ENCODE peak calls at places on chromosomes 7 and 10, in seven cellular contexts. Z, X, S, M, Q, T and E are unnamed samples.

GRCh38 chr10:3143791-3144434 is 28.7 kb downstream of the PITRM1 start:
- DNase-seq in Z (no peak), X (no peak), S (no peak), M (no peak), Q (no peak), T (no peak), E (no peak)

GRCh38 chr7:10908600-10908999 is 65.1 kb upstream of the PHF14 start:
- DNase-seq in Z (no peak), X (no peak), S (peak), M (no peak), Q (no peak), T (no peak), E (no peak)

GRCh38 chr10:16049050-16049449 is 188.7 kb upstream of the MINDY3 start:
- DNase-seq in Z (no peak), X (no peak), S (peak), M (no peak), Q (no peak), T (no peak), E (no peak)

GRCh38 chr10:124996127-124996853 is 54.4 kb downstream of the ZRANB1 start:
- DNase-seq in Z (no peak), X (no peak), S (no peak), M (no peak), Q (no peak), T (no peak), E (no peak)

GRCh38 chr7:137648166-137648565 is 198.6 kb downstream of the DGKI start:
- DNase-seq in Z (no peak), X (no peak), S (no peak), M (no peak), Q (no peak), T (no peak), E (no peak)

GRCh38 chr10:100612601-100613595 is 77.2 kb downstream of the HIF1AN start:
- DNase-seq in Z (no peak), X (no peak), S (no peak), M (no peak), Q (no peak), T (no peak), E (no peak)

GRCh38 chr7:19728731-19729130 is 19.9 kb upstream of the POLR1F start:
- DNase-seq in Z (no peak), X (no peak), S (no peak), M (no peak), Q (no peak), T (no peak), E (no peak)

GRCh38 chr7:141700291-141700847 is 1.6 kb downstream of the DENND11 start:
- DNase-seq in Z (no peak), X (no peak), S (no peak), M (no peak), Q (no peak), T (no peak), E (no peak)

GRCh38 chr7:116588641-116589594 is 64.1 kb downstream of the CAV1 start:
- DNase-seq in Z (peak), X (no peak), S (peak), M (peak), Q (peak), T (peak), E (no peak)

GRCh38 chr10:50398823-50399222 is 147.5 kb upstream of the ASAH2 start:
- DNase-seq in Z (no peak), X (no peak), S (no peak), M (no peak), Q (no peak), T (no peak), E (no peak)

GRCh38 chr7:131878777-131879176 is 322.3 kb upstream of the PODXL start:
- DNase-seq in Z (no peak), X (no peak), S (no peak), M (no peak), Q (no peak), T (no peak), E (no peak)

GRCh38 chr10:62058896-62059423 is 157.5 kb downstream of the ARID5B start:
- DNase-seq in Z (no peak), X (no peak), S (no peak), M (no peak), Q (no peak), T (no peak), E (no peak)

GRCh38 chr7:491958-492713 is 27.5 kb downstream of the PDGFA start:
- DNase-seq in Z (no peak), X (peak), S (no peak), M (no peak), Q (no peak), T (no peak), E (no peak)

GRCh38 chr10:12656518-12657142 is 307.3 kb downstream of the CAMK1D start:
- DNase-seq in Z (peak), X (no peak), S (peak), M (peak), Q (peak), T (peak), E (peak)

GRCh38 chr10:125007436-125007835 is 65.5 kb downstream of the ZRANB1 start:
- DNase-seq in Z (no peak), X (no peak), S (no peak), M (no peak), Q (no peak), T (no peak), E (no peak)

GRCh38 chr10:100184426-100185219 is 1.2 kb downstream of the ERLIN1 start:
- DNase-seq in Z (no peak), X (no peak), S (peak), M (peak), Q (peak), T (peak), E (no peak)

GRCh38 chr7:121032645-121033460 is 44.3 kb downstream of the CPED1 start:
- DNase-seq in Z (no peak), X (no peak), S (no peak), M (no peak), Q (peak), T (peak), E (no peak)

GRCh38 chr7:82542665-82543064 is 99.1 kb upstream of the CACNA2D1 start:
- DNase-seq in Z (peak), X (no peak), S (no peak), M (no peak), Q (peak), T (peak), E (peak)

GRCh38 chr7:86978804-86979506 is 80.5 kb downstream of the ELAPOR2 start:
- DNase-seq in Z (no peak), X (no peak), S (no peak), M (no peak), Q (no peak), T (no peak), E (no peak)

GRCh38 chr10:59350558-59350957 is 11.8 kb downstream of the FAM13C start:
- DNase-seq in Z (no peak), X (no peak), S (no peak), M (no peak), Q (no peak), T (no peak), E (no peak)

GRCh38 chr7:45221896-45222604 is 64.5 kb downstream of the RAMP3 start:
- DNase-seq in Z (no peak), X (no peak), S (no peak), M (no peak), Q (no peak), T (no peak), E (no peak)

GRCh38 chr10:43040482-43041256 is 36.2 kb upstream of the RET start:
- DNase-seq in Z (no peak), X (no peak), S (no peak), M (no peak), Q (no peak), T (no peak), E (no peak)

GRCh38 chr7:2018786-2019692 is 213.7 kb downstream of the MAD1L1 start:
- DNase-seq in Z (peak), X (peak), S (no peak), M (peak), Q (peak), T (peak), E (peak)

GRCh38 chr10:80459047-80459865 is 5.1 kb downstream of the TSPAN14 start:
- DNase-seq in Z (peak), X (peak), S (peak), M (no peak), Q (no peak), T (peak), E (peak)

GRCh38 chr7:128017880-128018845 is 13.1 kb downstream of the LRRC4 start:
- DNase-seq in Z (peak), X (no peak), S (no peak), M (no peak), Q (peak), T (peak), E (no peak)

GRCh38 chr7:8094164-8095140 is 125.9 kb downstream of the GLCCI1 start:
- DNase-seq in Z (no peak), X (no peak), S (no peak), M (no peak), Q (no peak), T (no peak), E (no peak)

GRCh38 chr10:100793055-100793454 is 47.7 kb downstream of the PAX2 start:
- DNase-seq in Z (no peak), X (no peak), S (peak), M (peak), Q (no peak), T (no peak), E (no peak)

DNA sequence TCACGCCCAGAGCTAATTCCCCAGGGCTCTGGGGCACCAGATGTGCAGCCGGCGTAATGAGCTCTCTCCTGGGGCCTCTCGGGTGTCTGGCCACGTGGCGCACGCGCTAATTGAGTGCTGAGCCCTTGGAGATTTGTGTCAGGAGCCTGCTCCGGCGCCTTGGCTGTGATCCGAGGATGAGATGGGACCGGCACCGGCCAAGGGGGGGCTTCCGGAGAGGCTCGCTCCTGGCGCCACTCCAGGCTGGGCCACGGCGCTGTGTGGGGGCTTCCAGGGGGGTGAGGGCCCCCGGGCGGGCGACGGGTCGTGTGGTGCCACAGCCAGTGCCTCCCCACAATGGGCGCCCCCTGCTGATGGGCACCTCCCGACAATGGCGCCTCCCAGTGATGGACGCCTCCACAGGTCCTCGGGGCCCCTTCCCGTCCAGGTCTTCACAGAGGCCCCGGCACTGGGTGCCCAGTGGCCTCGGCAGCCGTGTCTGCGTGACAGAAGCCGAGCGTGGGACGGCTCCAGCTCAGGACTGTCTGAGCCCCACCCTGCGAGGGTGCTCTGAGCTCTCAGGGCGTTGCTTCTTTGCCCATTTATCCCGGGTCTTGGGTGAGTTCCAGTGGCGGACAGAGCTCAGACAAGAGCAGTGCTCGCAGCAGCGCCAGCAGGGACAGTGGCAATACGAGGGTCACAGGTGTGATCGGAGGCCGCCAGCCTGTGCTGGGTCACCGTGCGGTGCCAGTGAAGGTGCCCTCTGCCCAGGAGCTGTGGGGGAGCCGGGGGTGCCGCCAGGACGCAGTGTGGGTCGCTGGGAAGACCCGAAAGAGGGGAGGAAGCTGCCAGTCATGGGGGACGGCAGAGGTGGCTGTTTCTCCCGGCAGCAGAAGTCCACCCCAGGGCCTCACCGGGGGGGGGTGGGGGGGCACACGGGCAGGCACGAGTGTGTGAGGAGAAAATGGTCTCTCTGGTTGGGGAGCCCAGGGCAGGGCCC is 8.2 kb upstream of the NKX6-2 start:
- DNase-seq in Z (no peak), X (no peak), S (no peak), M (no peak), Q (no peak), T (peak), E (no peak)
- H3K4me3 ChIP-seq in Z (no peak), X (no peak), S (no peak), M (no peak), Q (no peak), T (no peak), E (no peak)

GRCh38 chr7:27254625-27255024 is 12.0 kb downstream of the EVX1 start:
- DNase-seq in Z (no peak), X (no peak), S (no peak), M (no peak), Q (no peak), T (no peak), E (no peak)
- TF ChIP-seq CTCF in Z (no peak), X (no peak), S (no peak), M (no peak), Q (no peak), T (no peak), E (no peak)

DNA sequence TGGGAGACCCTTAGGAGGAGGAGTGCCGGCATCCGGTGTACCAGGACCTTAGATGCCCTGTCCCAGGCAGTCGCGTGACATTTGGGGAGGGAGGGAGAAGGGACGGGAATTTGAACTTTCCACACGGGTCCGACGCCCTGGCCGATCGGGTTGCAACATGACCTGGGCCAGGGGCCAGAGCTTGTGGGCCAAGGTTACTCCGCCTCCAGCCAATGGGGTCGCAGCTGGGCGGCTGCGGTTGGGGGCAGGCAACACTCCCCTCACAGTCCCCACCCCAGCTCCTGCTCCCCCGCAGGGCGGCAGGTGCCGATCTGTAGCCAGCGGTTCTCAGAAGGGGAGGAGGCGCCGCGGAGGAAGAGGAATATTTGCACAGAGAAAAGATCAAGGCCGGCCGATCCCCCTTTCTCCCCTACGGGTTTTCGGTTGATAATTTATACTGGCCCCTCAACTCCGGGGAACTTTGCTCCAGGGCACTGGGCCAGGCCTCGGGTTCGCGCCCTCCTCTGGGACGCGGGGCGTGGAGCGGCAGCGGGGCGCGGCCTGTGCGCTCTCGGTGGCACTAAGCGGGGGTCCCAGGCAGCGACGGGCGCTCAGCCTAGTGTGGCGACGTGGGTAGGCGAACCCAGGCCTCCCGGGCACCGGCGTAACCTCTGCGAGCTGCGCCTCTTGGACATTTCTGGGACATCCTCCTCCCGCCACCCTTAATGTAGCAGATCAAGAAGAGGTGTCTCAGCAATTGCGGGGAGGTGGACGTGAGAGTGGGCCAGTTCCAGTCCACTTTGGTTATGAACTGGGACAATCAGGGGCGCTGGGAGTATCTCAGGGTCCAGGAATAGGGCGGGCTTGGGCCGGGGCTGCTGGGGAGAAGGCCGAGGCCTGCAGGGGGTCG is 1.2 kb downstream of the MLXIPL start:
- DNase-seq in Z (no peak), X (no peak), S (peak), M (peak), Q (no peak), T (peak), E (no peak)
- H3K4me3 ChIP-seq in Z (no peak), X (no peak), S (peak), M (no peak), Q (no peak), T (no peak), E (no peak)

DNA sequence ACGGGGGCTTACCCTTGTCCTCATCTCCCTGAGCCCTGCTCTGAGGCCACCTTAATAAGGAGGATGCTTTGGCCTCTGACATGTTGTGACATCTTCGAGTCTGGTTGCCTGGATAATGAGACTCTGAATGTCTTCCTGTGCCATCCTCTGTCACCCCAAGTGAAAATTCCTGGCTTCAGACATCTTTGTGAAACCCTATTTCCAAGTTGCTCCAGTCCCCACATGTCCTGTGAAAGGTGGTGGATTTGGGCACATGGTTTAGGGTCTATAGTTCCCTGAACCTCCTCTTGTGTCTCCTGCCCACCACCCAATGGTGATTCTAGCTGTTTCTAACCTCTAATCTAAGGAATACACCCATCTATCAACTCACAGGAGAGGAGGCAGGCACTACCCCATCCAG is 223.1 kb upstream of the GLI3 start:
- DNase-seq in Z (no peak), X (no peak), S (no peak), M (no peak), Q (no peak), T (no peak), E (no peak)
- TF ChIP-seq CTCF in Z (no peak), X (no peak), S (no peak), M (no peak), Q (no peak), T (no peak), E (no peak)

DNA sequence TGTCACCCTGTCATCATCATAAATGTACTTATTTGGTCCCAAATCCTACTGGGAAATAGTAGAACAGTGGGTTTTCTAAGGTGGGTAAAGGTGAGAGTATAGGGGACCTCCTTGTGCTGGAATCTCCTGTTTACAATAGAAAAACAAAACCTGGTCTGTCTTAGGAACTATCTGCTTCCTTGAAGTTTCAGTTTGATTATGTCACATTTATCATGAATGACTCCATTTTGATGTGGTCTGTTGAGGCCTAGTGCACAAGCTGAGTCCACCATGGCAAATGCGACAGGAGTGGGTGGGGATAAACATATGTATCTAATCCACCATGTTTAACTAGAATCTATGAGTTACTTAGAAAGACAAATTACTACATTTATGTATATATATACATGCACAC is 13.0 kb upstream of the REPIN1 start:
- DNase-seq in Z (no peak), X (no peak), S (no peak), M (no peak), Q (no peak), T (no peak), E (no peak)
- H3K4me3 ChIP-seq in Z (no peak), X (no peak), S (no peak), M (no peak), Q (no peak), T (no peak), E (no peak)

DNA sequence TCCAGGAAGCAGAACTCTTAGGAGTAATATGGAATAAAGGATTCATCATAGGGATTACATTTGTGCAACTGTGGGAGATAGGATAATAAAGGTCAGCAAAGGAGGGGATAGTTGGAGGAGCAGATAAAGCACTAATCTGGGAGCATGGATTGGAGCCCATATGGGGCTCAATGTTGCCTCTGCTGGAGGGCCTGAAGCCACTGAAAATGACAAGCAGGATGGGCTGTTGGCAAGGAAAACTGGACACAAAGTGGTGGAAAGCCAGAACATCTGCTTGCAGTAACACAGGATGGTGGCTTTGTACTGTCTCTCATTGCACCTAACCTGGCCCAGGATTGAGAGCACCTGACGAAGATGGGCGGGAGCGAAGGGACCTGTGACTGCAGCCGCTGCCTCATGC is 15.0 kb upstream of the COMMD3 start:
- DNase-seq in Z (no peak), X (no peak), S (peak), M (no peak), Q (no peak), T (peak), E (no peak)
- TF ChIP-seq CTCF in Z (no peak), X (no peak), S (peak), M (no peak), Q (no peak), T (peak), E (peak)